ENCODE peak calls at places on chromosomes 2 and 18, in nine cellular contexts. Q, Y, G, X, D, V, S, C and R are unnamed samples.

GRCh38 chr18:54822872-54823845 is 5.1 kb upstream of the RAB27B start:
- DNase-seq in Q (no peak), Y (no peak), G (no peak), X (peak; percentile 34), D (peak; percentile 94), V (no peak), S (no peak), C (peak; percentile 65), R (no peak)

GRCh38 chr2:96119981-96120720 is 3.8 kb upstream of the ADRA2B start:
- DNase-seq in Q (no peak), Y (no peak), G (no peak), X (no peak), D (peak; percentile 72), V (no peak), S (no peak), C (no peak), R (no peak)

GRCh38 chr2:160392201-160392600 is 101.4 kb downstream of the RBMS1 start:
- DNase-seq in Q (no peak), Y (no peak), G (no peak), X (no peak), D (no peak), V (no peak), S (no peak), C (no peak), R (no peak)

GRCh38 chr18:60279394-60279793 is 93.2 kb downstream of the MC4R start:
- DNase-seq in Q (no peak), Y (no peak), G (no peak), X (no peak), D (no peak), V (no peak), S (no peak), C (no peak), R (no peak)

GRCh38 chr2:201126308-201127127 is 10.6 kb downstream of the CFLAR start:
- DNase-seq in Q (no peak), Y (no peak), G (no peak), X (no peak), D (no peak), V (no peak), S (no peak), C (no peak), R (no peak)

GRCh38 chr18:11658989-11659388 is 30.1 kb upstream of the GNAL start:
- DNase-seq in Q (no peak), Y (no peak), G (no peak), X (no peak), D (no peak), V (no peak), S (no peak), C (no peak), R (no peak)

GRCh38 chr2:43758738-43759137 is 15.1 kb upstream of the DYNC2LI1 start:
- DNase-seq in Q (no peak), Y (no peak), G (peak; percentile 36), X (no peak), D (no peak), V (peak; percentile 20), S (no peak), C (no peak), R (no peak)

GRCh38 chr2:100524331-100524730 is 38.5 kb upstream of the PDCL3 start:
- DNase-seq in Q (no peak), Y (no peak), G (no peak), X (no peak), D (no peak), V (no peak), S (no peak), C (no peak), R (no peak)

GRCh38 chr18:9519431-9519830 is 44.1 kb downstream of the RALBP1 start:
- DNase-seq in Q (no peak), Y (no peak), G (no peak), X (no peak), D (no peak), V (no peak), S (no peak), C (no peak), R (no peak)

GRCh38 chr2:57076856-57077255 is 893.1 kb downstream of the CCDC85A start:
- DNase-seq in Q (no peak), Y (no peak), G (no peak), X (no peak), D (no peak), V (no peak), S (no peak), C (no peak), R (no peak)

GRCh38 chr2:120778244-120778643 is 42.6 kb downstream of the GLI2 start:
- DNase-seq in Q (no peak), Y (no peak), G (no peak), X (no peak), D (no peak), V (no peak), S (no peak), C (no peak), R (no peak)

GRCh38 chr2:106745468-106745867 is 140.5 kb downstream of the ST6GAL2 start:
- DNase-seq in Q (no peak), Y (no peak), G (no peak), X (no peak), D (no peak), V (no peak), S (no peak), C (no peak), R (no peak)

GRCh38 chr18:51009071-51009470 is 20.9 kb upstream of the SMAD4 start:
- DNase-seq in Q (no peak), Y (no peak), G (no peak), X (no peak), D (peak; percentile 59), V (no peak), S (no peak), C (no peak), R (no peak)

GRCh38 chr2:169069341-169069740 is at the start of gene DHRS9:
- DNase-seq in Q (no peak), Y (no peak), G (no peak), X (peak; percentile 79), D (peak; percentile 99), V (no peak), S (no peak), C (peak; percentile 53), R (no peak)

GRCh38 chr2:232713505-232713904 is 16.4 kb downstream of the GIGYF2 start:
- DNase-seq in Q (no peak), Y (no peak), G (no peak), X (no peak), D (no peak), V (no peak), S (no peak), C (no peak), R (no peak)

GRCh38 chr2:45808294-45808693 is 156.8 kb downstream of the PRKCE start:
- DNase-seq in Q (no peak), Y (no peak), G (no peak), X (no peak), D (no peak), V (no peak), S (no peak), C (no peak), R (no peak)

GRCh38 chr2:122056853-122057252 is 301.4 kb downstream of the TSN start:
- DNase-seq in Q (no peak), Y (no peak), G (no peak), X (no peak), D (no peak), V (no peak), S (no peak), C (no peak), R (no peak)

DNA sequence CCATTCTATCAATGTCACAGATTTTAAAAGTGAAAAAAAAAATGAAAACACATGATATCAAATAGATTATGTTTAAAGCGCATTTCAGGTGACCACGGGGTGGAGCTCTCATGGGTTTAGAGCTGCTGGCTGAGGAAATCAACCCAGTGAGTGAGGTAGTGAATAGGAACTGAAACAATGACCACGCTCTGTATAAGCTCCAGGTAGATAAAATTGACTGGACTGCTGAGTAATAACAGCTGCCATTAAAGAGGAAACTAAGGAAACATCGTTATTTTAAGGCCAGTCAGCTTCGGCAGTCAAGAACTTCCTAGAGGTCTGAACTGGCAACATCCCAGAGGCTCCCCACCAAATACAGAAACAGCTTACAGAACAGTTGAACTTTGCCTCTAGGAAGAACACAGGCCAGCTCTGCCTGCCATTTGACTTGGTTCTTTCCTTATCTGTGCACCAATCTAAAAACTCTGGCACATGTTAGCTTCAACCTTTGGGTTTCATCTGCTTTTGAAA is 185.9 kb downstream of the PDE1A start:
- DNase-seq in Q (no peak), Y (no peak), G (peak; percentile 50), X (peak; percentile 38), D (peak; percentile 44), V (peak; percentile 71), S (no peak), C (peak; percentile 5), R (no peak)
- TF ChIP-seq CTCF in Q (no peak), Y (no peak), G (peak; percentile 12), X (peak; percentile 49), D (peak; percentile 43), V (peak; percentile 38), S (no peak), C (peak; percentile 53), R (no peak)

DNA sequence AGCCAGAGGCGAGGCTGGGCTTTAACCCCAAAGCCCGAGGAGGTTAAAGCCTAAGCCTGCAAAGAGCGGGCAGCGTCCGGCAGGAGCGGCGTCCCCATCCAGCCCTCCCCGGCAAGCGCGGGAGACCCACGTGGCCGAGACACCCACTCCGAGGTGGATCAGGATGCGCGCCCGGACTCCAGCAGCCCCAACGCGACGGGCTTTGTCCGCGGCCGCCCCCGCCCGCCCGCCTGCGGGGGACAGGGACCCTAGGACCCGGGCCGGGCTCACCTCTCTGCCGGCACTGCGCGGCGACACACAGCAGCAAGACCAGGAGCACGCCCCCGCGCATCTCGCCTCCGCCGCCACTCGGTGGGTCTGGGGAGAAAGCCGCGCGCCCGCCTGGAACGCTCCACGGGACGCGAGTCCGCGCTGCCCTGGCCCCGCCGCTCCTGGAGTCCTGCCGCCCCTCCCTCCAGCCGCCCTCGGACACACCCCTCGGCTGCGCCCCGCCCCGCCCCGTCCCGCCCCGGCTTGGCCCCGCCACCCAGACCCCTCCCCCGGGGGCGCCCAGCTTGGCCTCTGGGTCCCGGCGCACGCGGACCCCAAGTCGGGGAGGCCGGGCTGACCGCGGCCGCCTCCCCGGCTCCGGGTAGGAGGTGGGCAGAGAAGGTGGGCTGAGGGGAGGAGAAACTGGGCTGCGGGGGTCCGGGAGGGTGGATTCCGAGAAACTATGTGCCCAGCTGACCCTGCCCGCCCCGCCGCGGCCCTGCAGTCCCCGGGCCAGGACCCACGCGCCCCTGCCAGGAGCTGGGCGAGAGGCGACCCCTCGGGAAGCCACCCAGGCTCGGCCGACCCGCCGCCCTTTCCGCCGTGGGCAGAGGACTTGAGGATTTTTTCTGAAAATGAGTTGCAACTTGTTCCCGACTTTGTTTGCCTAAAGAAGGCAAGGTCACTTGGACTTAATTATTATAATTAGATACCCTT is at the start of gene LAMA1:
- DNase-seq in Q (no peak), Y (no peak), G (peak; percentile 83), X (no peak), D (no peak), V (peak; percentile 16), S (no peak), C (no peak), R (peak; percentile 85)
- TF ChIP-seq POLR2A in Q (no peak), Y (no peak), G (no peak), X (no peak), D (no peak), V (no peak), S (no peak), C (no peak), R (no peak)

GRCh38 chr18:48940854-48941531 is 9.8 kb downstream of the SMAD7 start:
- DNase-seq in Q (no peak), Y (no peak), G (no peak), X (no peak), D (peak; percentile 85), V (no peak), S (no peak), C (no peak), R (no peak)
- H3K4me3 ChIP-seq in Q (no peak overlapping the region), Y (no peak overlapping the region), G (no peak overlapping the region), X (no peak overlapping the region), D (no peak overlapping the region), V (no peak overlapping the region), S (peak overlapping the region; percentile 21), C (peak overlapping the region; percentile 80), R (no peak overlapping the region)

GRCh38 chr2:240513544-240514287 is 44.1 kb downstream of the ANKMY1 start:
- DNase-seq in Q (peak; percentile 81), Y (peak; percentile 55), G (peak; percentile 84), X (peak; percentile 29), D (peak; percentile 82), V (peak; percentile 92), S (peak; percentile 52), C (peak; percentile 68), R (peak; percentile 93)
- TF ChIP-seq CTCF in Q (peak; percentile 65), Y (peak; percentile 53), G (peak; percentile 53), X (peak; percentile 71), D (peak; percentile 94), V (peak; percentile 76), S (peak; percentile 87), C (peak; percentile 45), R (peak; percentile 67)